ENCODE peak calls at places on chromosomes 5 and 9, in seven cellular contexts. D is choroid plexus epithelial cell, P is mucosa of descending colon, H is IMR-90, O is stomach, Y is fibroblast of the aortic adventitia, Q is NB4. T is an unnamed sample.

GRCh38 chr5:153660919-153661318 is 170.4 kb downstream of the GRIA1 start:
- DNase-seq in D (peak; percentile 72), P (no peak), H (peak; percentile 10), O (no peak), Y (no peak), Q (no peak), T (peak; percentile 39)

GRCh38 chr5:173513521-173513991 is 102.9 kb downstream of the BOD1 start:
- DNase-seq in D (peak; percentile 49), P (no peak), H (peak; percentile 34), O (no peak), Y (peak; percentile 73), Q (no peak), T (peak; percentile 56)

GRCh38 chr9:99822096-99822595 is 461 bp downstream of the NR4A3 start:
- DNase-seq in D (peak; percentile 42), P (no peak), H (no peak), O (no peak), Y (no peak), Q (peak; percentile 59), T (no peak)

GRCh38 chr9:34664281-34665108 is 2.0 kb upstream of the CCL27 start:
- DNase-seq in D (peak; percentile 80), P (peak; percentile 92), H (peak; percentile 69), O (peak; percentile 85), Y (peak; percentile 77), Q (peak; percentile 91), T (peak; percentile 81)

GRCh38 chr5:18965893-18966292 is 1022.1 kb downstream of the CDH18 start:
- DNase-seq in D (no peak), P (no peak), H (no peak), O (no peak), Y (no peak), Q (no peak), T (no peak)

GRCh38 chr9:35533398-35533797 is 43.5 kb downstream of the RUSC2 start:
- DNase-seq in D (no peak), P (no peak), H (peak; percentile 39), O (no peak), Y (peak; percentile 81), Q (no peak), T (peak; percentile 49)

GRCh38 chr5:96997265-96997859 is 61.5 kb downstream of the LNPEP start:
- DNase-seq in D (peak; percentile 85), P (no peak), H (peak; percentile 63), O (no peak), Y (peak; percentile 74), Q (peak; percentile 61), T (peak; percentile 68)

GRCh38 chr9:129999123-129999510 is 43.9 kb downstream of the FNBP1 start:
- DNase-seq in D (no peak), P (no peak), H (no peak), O (no peak), Y (no peak), Q (no peak), T (peak; percentile 17)

GRCh38 chr9:130927995-130928900 is 10.8 kb downstream of the FIBCD1 start:
- DNase-seq in D (peak; percentile 42), P (peak; percentile 64), H (peak; percentile 72), O (peak; percentile 80), Y (peak; percentile 53), Q (no peak), T (peak; percentile 58)

GRCh38 chr9:130320697-130321080 is 55.1 kb downstream of the HMCN2 start:
- DNase-seq in D (no peak), P (peak; percentile 55), H (no peak), O (no peak), Y (no peak), Q (peak; percentile 16), T (no peak)

GRCh38 chr5:32692066-32692746 is 18.9 kb upstream of the NPR3 start:
- DNase-seq in D (peak; percentile 83), P (no peak), H (peak; percentile 80), O (no peak), Y (peak; percentile 84), Q (no peak), T (peak; percentile 28)

GRCh38 chr5:10036136-10036535 is 213.6 kb downstream of the ATPSCKMT start:
- DNase-seq in D (peak; percentile 64), P (no peak), H (peak; percentile 58), O (no peak), Y (peak; percentile 37), Q (peak; percentile 10), T (peak; percentile 61)

GRCh38 chr5:57889558-57889957 is 406.9 kb upstream of the ACTBL2 start:
- DNase-seq in D (peak; percentile 82), P (no peak), H (peak; percentile 83), O (no peak), Y (peak; percentile 55), Q (peak; percentile 3), T (peak; percentile 46)

GRCh38 chr5:65262094-65262493 is 219.6 kb downstream of the ADAMTS6 start:
- DNase-seq in D (peak; percentile 15), P (no peak), H (no peak), O (no peak), Y (no peak), Q (no peak), T (no peak)

GRCh38 chr9:15158019-15158418 is 149.0 kb downstream of the TTC39B start:
- DNase-seq in D (no peak), P (no peak), H (no peak), O (no peak), Y (peak; percentile 20), Q (no peak), T (no peak)

GRCh38 chr9:36337865-36338264 is 62.2 kb downstream of the RNF38 start:
- DNase-seq in D (peak; percentile 25), P (no peak), H (no peak), O (no peak), Y (peak; percentile 45), Q (no peak), T (no peak)

GRCh38 chr9:101478444-101478843 is 42.9 kb upstream of the ALDOB start:
- DNase-seq in D (no peak), P (no peak), H (no peak), O (no peak), Y (no peak), Q (no peak), T (no peak)
- TF ChIP-seq CTCF in D (no peak), P (no peak), H (no peak), O (no peak), Y (no peak), Q (no peak), T (no peak)

GRCh38 chr9:83538890-83539238 is 663 bp upstream of the FRMD3 start:
- DNase-seq in D (no peak), P (no peak), H (no peak), O (no peak), Y (no peak), Q (no peak), T (no peak)

GRCh38 chr9:83535736-83536135 is 2.5 kb downstream of the FRMD3 start:
- DNase-seq in D (no peak), P (no peak), H (no peak), O (no peak), Y (no peak), Q (no peak), T (no peak)

GRCh38 chr9:83537331-83538171 is 650 bp downstream of the FRMD3 start:
- DNase-seq in D (peak; percentile 38), P (peak; percentile 30), H (no peak), O (no peak), Y (peak; percentile 33), Q (no peak), T (no peak)

GRCh38 chr9:83538172-83538889 is at the start of gene FRMD3:
- DNase-seq in D (peak; percentile 63), P (peak; percentile 84), H (peak; percentile 16), O (peak; percentile 88), Y (peak; percentile 62), Q (no peak), T (peak; percentile 49)

DNA sequence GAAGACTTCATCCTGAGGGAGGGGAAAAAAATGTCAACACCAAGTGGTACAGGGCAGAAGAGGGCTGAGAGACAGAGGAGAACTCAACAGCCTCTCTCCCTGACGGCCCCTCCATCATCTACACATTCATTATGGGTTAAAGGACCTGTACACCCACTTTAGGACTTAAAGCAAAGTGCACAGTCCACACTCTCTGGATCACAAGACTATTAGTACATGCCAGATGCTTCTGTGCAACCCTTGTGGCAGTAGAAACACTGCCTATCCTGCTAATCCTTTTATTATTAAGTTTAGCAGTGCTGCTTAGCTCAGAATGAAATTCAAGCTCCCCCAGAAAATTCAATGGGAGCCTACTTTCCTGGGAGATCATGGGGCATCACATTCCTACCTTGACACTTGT is 1.9 kb downstream of the FRMD3 start:
- DNase-seq in D (peak; percentile 11), P (no peak), H (no peak), O (no peak), Y (no peak), Q (no peak), T (no peak)
- H3K4me3 ChIP-seq in D (no peak overlapping the region), P (no peak overlapping the region), H (no peak overlapping the region), O (no peak overlapping the region), Y (no peak overlapping the region), Q (no peak overlapping the region), T (no peak overlapping the region)

DNA sequence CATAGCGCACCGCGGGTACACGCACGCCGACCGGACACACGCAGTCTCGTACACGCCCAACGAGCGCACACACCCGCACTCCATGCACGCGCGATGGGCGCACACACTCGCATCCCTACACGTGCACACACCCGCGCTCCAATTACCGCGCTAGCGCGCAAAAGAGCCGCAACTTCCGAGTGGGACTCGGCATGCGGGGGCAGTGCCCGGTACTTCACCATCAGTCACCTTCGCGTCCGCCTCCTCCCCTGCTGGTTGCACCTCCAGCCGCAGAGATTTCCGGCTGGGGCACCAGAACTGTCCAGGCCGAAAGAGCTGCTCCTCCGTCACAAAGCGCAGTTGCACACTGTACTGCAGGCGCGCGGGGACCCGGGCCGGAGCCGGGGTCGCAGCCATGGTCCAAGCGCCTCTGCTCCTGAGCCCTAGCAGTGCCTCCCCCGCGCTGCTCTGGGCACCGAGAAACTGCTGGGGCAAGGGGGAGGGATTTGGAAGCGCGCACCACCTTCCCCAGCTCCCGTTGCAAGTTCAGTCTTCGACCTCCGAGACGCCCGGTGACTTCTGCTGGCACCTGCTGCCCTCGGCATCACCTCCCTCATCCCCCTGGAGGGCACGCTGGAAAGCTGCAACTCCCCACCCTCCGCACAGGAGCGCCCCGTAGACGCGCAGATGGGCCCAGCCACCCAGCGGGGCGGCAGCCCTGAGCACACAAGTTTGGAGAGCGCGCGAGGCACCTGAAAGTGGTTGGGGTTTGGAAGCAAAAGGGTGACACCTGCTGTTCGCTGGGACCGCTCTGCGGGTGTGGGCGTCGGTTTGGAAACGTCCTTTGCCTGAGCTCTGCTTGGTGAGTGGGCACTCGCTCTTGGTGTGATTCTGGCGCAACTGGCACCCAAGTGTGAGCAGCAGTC is 337.4 kb upstream of the PUM3 start:
- DNase-seq in D (peak; percentile 23), P (peak; percentile 69), H (no peak), O (peak; percentile 39), Y (peak; percentile 7), Q (peak; percentile 61), T (peak; percentile 27)
- TF ChIP-seq CTCF in D (peak; percentile 30), P (no peak), H (no peak), O (peak; percentile 20), Y (peak; percentile 13), Q (peak; percentile 44), T (peak; percentile 20)

DNA sequence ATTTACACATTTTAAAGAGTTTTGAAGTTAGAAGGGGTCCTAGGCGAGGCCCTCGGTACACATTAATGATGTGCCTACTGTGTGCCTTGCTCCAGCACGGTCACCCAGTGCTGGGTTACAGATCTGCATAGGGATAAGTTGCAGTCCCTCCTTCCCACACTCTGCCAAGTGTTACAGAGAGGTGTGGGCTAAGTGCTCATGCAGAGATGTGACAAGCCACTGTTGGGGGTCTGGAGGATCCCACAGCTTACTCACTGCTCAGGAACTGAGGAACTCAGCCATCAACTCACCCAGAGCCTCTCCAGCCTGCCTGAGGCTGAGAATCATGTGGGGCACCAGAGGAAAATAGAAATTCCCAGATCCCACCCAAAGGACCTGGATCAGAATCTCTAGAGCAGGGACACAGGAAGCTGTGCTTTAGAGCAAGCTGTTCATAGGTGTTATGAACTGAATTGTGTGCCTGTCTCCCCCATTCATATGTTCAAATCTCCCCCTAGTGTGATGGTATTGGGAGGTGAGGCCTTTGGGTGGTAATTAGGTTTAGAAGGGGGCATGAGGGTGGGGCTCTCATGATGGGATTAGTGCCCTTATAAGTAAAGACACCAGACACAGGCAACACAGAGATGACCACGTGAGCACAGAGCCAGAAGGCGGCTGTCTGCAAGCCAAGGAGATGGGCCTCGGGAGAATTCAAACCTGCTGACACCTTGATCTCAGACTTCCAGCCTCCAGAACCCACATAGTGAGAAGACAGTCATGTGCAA is 164.1 kb downstream of the HSD17B3 start:
- DNase-seq in D (peak; percentile 47), P (no peak), H (peak; percentile 12), O (no peak), Y (no peak), Q (no peak), T (no peak)
- H3K4me3 ChIP-seq in D (peak overlapping the region; percentile 36), P (no peak overlapping the region), H (peak overlapping the region; percentile 35), O (peak overlapping the region; percentile 0), Y (peak overlapping the region; percentile 25), Q (no peak overlapping the region), T (no peak overlapping the region)